ENCODE peak calls at places on chromosome 13, in eight cellular contexts. X is activated T-cell treated with anti-CD3 and anti-CD28 coated beads for 4 hours; E is activated CD4-positive, alpha-beta T cell treated with anti-CD3 and anti-CD28 coated beads, Interleukin-2, amount 10 ng/mL, durations not matched to agents 7 days and 5 days; O is HepG2; A is NCI-H526 treated with DMSO at 0.1 percent for 48 hours; V is mammary epithelial cell; Y is C1 segment of cervical spinal cord; I is nephron progenitor cell. J is an unnamed sample.

GRCh38 chr13:112457081-112457480 is 80.9 kb downstream of the SPACA7 start:
- DNase-seq in X (no peak), E (no peak), O (no peak), A (no peak), V (no peak), Y (no peak), I (no peak), J (no peak)

GRCh38 chr13:95509521-95510315 is 42.8 kb upstream of the CLDN10 start:
- DNase-seq in X (no peak), E (no peak), O (no peak), A (no peak), V (peak), Y (no peak), I (no peak), J (peak)

GRCh38 chr13:90485441-90485840 is 862.0 kb upstream of the MIR17HG start:
- DNase-seq in X (no peak), E (no peak), O (no peak), A (no peak), V (peak), Y (no peak), I (no peak), J (peak)

GRCh38 chr13:91304740-91305139 is 42.7 kb upstream of the MIR17HG start:
- DNase-seq in X (no peak), E (no peak), O (no peak), A (no peak), V (no peak), Y (no peak), I (no peak), J (no peak)

GRCh38 chr13:36014763-36015162 is 116.4 kb downstream of the DCLK1 start:
- DNase-seq in X (no peak), E (no peak), O (no peak), A (no peak), V (no peak), Y (no peak), I (no peak), J (no peak)

GRCh38 chr13:50910483-50910805 is 853 bp downstream of the RNASEH2B start:
- DNase-seq in X (no peak), E (no peak), O (peak), A (peak), V (no peak), Y (no peak), I (peak), J (peak)

GRCh38 chr13:100490692-100491091 is 97.9 kb downstream of the GGACT start:
- DNase-seq in X (no peak), E (no peak), O (no peak), A (peak), V (no peak), Y (no peak), I (peak), J (no peak)

GRCh38 chr13:74134777-74135305 is 637 bp upstream of the KLF12 start:
- DNase-seq in X (peak), E (no peak), O (no peak), A (peak), V (no peak), Y (no peak), I (peak), J (no peak)

GRCh38 chr13:109309625-109310363 is 476.6 kb downstream of the IRS2 start:
- DNase-seq in X (no peak), E (no peak), O (peak), A (peak), V (no peak), Y (no peak), I (no peak), J (no peak)

GRCh38 chr13:33264620-33264978 is 21.0 kb downstream of the STARD13 start:
- DNase-seq in X (no peak), E (no peak), O (no peak), A (no peak), V (no peak), Y (no peak), I (no peak), J (no peak)

GRCh38 chr13:112446867-112447266 is 70.7 kb downstream of the SPACA7 start:
- DNase-seq in X (no peak), E (no peak), O (no peak), A (no peak), V (no peak), Y (no peak), I (no peak), J (no peak)

GRCh38 chr13:105616313-105617075 is 919.0 kb downstream of the EFNB2 start:
- DNase-seq in X (no peak), E (no peak), O (no peak), A (no peak), V (no peak), Y (no peak), I (no peak), J (peak)

GRCh38 chr13:33927315-33927714 is 109.4 kb downstream of the RFC3 start:
- DNase-seq in X (no peak), E (no peak), O (no peak), A (no peak), V (peak), Y (no peak), I (no peak), J (peak)

GRCh38 chr13:59776924-59777690 is 386.6 kb downstream of the DIAPH3 start:
- DNase-seq in X (no peak), E (no peak), O (no peak), A (no peak), V (peak), Y (no peak), I (no peak), J (peak)

GRCh38 chr13:51298812-51299211 is 40.7 kb upstream of the SERPINE3 start:
- DNase-seq in X (no peak), E (no peak), O (no peak), A (no peak), V (no peak), Y (no peak), I (no peak), J (peak)

GRCh38 chr13:80962855-80963254 is 621.9 kb upstream of the SPRY2 start:
- DNase-seq in X (no peak), E (no peak), O (no peak), A (peak), V (no peak), Y (no peak), I (no peak), J (no peak)

GRCh38 chr13:88339271-88339741 is 668.1 kb downstream of the SLITRK5 start:
- DNase-seq in X (no peak), E (no peak), O (no peak), A (no peak), V (no peak), Y (no peak), I (peak), J (no peak)

GRCh38 chr13:50635504-50635903 is 208.0 kb downstream of the DLEU7 start:
- DNase-seq in X (no peak), E (no peak), O (no peak), A (no peak), V (peak), Y (peak), I (no peak), J (no peak)